ENCODE peak calls at places on chromosome 17, in eight cellular contexts. Q is transverse colon, S is HCT116, O is epithelial cell of esophagus, A is breast epithelium, Z is right lobe of liver, N is heart right ventricle, W is fibroblast of lung. D is an unnamed sample.

GRCh38 chr17:47652570-47652969 is 2.9 kb downstream of the KPNB1 start:
- DNase-seq in S (no peak), A (no peak), W (no peak), Q (no peak), Z (no peak), N (no peak), O (peak; percentile 23), D (no peak)

GRCh38 chr17:10123093-10123492 is 75.3 kb downstream of the GAS7 start:
- DNase-seq in S (no peak), Z (no peak), Q (no peak), N (no peak), W (no peak), O (no peak), A (no peak), D (no peak)

GRCh38 chr17:82203920-82204319 is 8.7 kb downstream of the CCDC57 start:
- DNase-seq in Q (no peak), N (no peak), O (no peak), S (no peak), Z (no peak), A (no peak), W (no peak), D (no peak)

GRCh38 chr17:78144146-78144719 is 2.0 kb upstream of the C17orf99 start:
- DNase-seq in S (no peak), Q (peak; percentile 87), O (peak; percentile 51), Z (peak; percentile 85), A (peak; percentile 56), W (peak; percentile 59), N (peak; percentile 90), D (peak; percentile 86)

GRCh38 chr17:6560496-6560895 is 4.1 kb upstream of the PITPNM3 start:
- DNase-seq in N (no peak), Q (no peak), A (no peak), O (no peak), W (no peak), S (no peak), Z (no peak), D (no peak)

GRCh38 chr17:3944485-3945388 is 19.5 kb downstream of the ATP2A3 start:
- DNase-seq in W (peak; percentile 41), Z (no peak), N (peak; percentile 81), O (peak; percentile 57), S (peak; percentile 29), A (no peak), Q (peak; percentile 37), D (no peak)

GRCh38 chr17:6927290-6927844 is 68.5 kb upstream of the ALOX12 start:
- DNase-seq in A (no peak), O (peak; percentile 76), W (peak; percentile 35), N (no peak), Q (no peak), Z (no peak), S (no peak), D (no peak)

GRCh38 chr17:39755550-39756375 is 18.0 kb downstream of the GRB7 start:
- DNase-seq in O (no peak), N (no peak), Z (no peak), Q (peak; percentile 69), S (no peak), A (no peak), W (no peak), D (peak; percentile 94)

GRCh38 chr17:17836818-17837379 is at the start of gene SREBF1:
- DNase-seq in W (peak; percentile 53), Q (peak; percentile 73), O (peak; percentile 51), S (no peak), A (no peak), Z (peak; percentile 84), N (peak; percentile 70), D (peak; percentile 57)

GRCh38 chr17:83082435-83082834 is 3.0 kb downstream of the METRNL start:
- DNase-seq in Q (no peak), N (no peak), Z (no peak), A (no peak), W (no peak), O (no peak), S (no peak), D (no peak)

GRCh38 chr17:81388612-81389367 is 6.5 kb upstream of the BAHCC1 start:
- DNase-seq in A (no peak), Q (no peak), Z (no peak), W (peak; percentile 10), S (no peak), O (no peak), N (peak; percentile 44), D (no peak)

GRCh38 chr17:63431618-63431938 is 14.5 kb downstream of the CYB561 start:
- DNase-seq in O (no peak), W (no peak), A (no peak), S (no peak), Q (no peak), Z (peak; percentile 15), N (no peak), D (no peak)

GRCh38 chr17:63431939-63432804 is 13.9 kb downstream of the CYB561 start:
- DNase-seq in W (peak; percentile 75), Q (peak; percentile 40), Z (peak; percentile 45), S (no peak), N (no peak), A (no peak), O (no peak), D (no peak)

GRCh38 chr17:63434951-63435571 is 11.0 kb downstream of the CYB561 start:
- DNase-seq in W (peak; percentile 53), Z (peak; percentile 74), A (peak; percentile 77), O (peak; percentile 88), N (peak; percentile 79), Q (peak; percentile 83), S (peak; percentile 37), D (no peak)

GRCh38 chr17:63435681-63436522 is 10.2 kb downstream of the CYB561 start:
- DNase-seq in Q (peak; percentile 42), A (peak; percentile 44), N (no peak), W (no peak), Z (peak; percentile 52), O (peak; percentile 49), S (no peak), D (no peak)

GRCh38 chr17:63433746-63434591 is 12.1 kb downstream of the CYB561 start:
- DNase-seq in Q (peak; percentile 49), Z (peak; percentile 55), S (no peak), O (peak; percentile 63), W (peak; percentile 95), A (peak; percentile 47), N (peak; percentile 80), D (no peak)
- TF ChIP-seq CTCF in Q (no peak), Z (no peak), S (no peak), O (no peak), W (no peak), A (no peak), N (peak; percentile 2), D (no peak)

DNA sequence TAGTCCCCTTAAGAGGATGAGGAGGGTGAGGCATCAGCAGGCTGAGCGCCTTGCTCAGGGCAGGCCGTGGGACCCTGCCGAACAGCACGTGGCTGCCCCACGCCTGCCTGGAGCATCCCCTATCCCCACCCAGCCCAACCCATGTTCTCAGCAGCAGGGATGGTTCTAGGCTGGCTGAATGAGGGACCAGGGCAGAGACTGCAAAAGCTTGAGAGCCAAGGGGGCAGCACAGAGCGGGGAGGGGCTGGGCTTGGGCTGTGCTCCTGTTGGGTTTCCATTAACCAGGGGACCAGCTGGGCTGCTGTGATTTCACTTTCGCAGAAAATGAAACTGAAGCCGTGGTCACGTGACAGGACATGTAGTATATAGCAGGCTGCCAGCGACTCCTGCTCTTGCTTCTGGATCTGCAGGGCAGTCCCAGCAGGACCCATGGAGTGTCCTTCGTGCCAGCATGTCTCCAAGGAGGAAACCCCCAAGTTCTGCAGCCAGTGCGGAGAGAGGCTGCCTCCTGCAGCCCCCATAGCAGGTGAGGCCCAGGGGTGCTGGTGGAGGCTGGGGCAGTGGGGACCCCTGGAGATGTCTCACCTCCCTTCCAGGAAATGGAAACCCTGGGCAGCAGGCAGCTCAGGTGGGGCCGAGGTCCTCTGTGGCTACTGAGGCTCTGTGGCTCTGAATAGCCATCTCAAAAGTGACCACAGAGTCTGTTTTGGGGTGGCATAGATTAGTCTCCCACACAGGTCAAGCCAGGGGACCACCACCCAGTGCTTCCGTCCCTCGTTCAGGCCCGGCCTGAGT is 2.8 kb downstream of the RNF213 start:
- DNase-seq in A (peak; percentile 86), Q (peak; percentile 94), W (no peak), O (peak; percentile 55), N (peak; percentile 63), S (no peak), Z (peak; percentile 90), D (peak; percentile 90)
- TF ChIP-seq CTCF in A (no peak), Q (no peak), W (peak; percentile 27), O (no peak), N (peak; percentile 27), S (no peak), Z (no peak), D (no peak)

DNA sequence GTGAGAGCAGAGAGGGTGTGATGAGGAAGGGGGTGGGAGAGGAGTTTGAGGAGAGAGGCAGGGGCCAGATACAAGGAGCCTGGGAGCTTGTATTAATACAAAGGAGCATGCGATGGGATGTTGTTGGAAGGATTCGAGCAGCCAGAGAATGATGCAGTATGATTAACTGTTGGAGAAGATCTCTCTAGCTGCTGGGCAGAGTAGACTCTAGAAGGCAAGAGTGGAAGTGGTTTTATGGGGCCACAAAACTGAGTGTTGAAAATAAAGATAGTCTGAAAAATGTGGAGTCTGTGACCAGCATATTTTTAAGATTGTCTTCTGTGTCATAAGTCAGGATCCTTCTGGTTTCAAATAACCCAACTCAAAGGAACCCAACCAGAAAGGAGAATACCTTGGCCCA is 98.3 kb downstream of the MSI2 start:
- DNase-seq in Q (no peak), A (no peak), N (no peak), W (no peak), O (no peak), Z (no peak), S (no peak), D (no peak)
- TF ChIP-seq CTCF in Q (no peak), A (no peak), N (no peak), W (no peak), O (no peak), Z (no peak), S (no peak), D (no peak)

GRCh38 chr17:48770954-48771353 is 42.4 kb upstream of the HOXB13 start:
- DNase-seq in N (no peak), A (no peak), Z (no peak), O (no peak), W (no peak), S (no peak), Q (no peak), D (no peak)

GRCh38 chr17:48773245-48773644 is 43.8 kb downstream of the TTLL6 start:
- DNase-seq in A (no peak), Q (no peak), Z (no peak), O (no peak), S (no peak), W (no peak), N (no peak), D (no peak)

GRCh38 chr17:48767263-48767774 is 38.8 kb upstream of the HOXB13 start:
- DNase-seq in Z (no peak), W (no peak), A (no peak), S (no peak), N (no peak), Q (no peak), O (no peak), D (no peak)
- TF ChIP-seq CTCF in Z (no peak), W (no peak), A (no peak), S (no peak), N (no peak), Q (no peak), O (no peak), D (peak; percentile 15)

D was measured in Calu3.